ENCODE peak calls at places on chromosomes 5 and 9, in four cellular contexts. A is BE2C; J is NCI-H2081; L is stimulated activated CD8-positive, alpha-beta memory T cell treated with anti-CD3 and anti-CD28 coated beads, Interleukin-15, amount 100 ng/mL, for 4 hours. M is an unnamed sample.

GRCh38 chr9:116049506-116049905 is 104.1 kb upstream of the PAPPA start:
- DNase-seq in A (no peak), J (no peak), L (no peak), M (no peak)

GRCh38 chr5:6377582-6378127 is 692 bp downstream of the MED10 start:
- DNase-seq in A (no peak), J (peak), L (no peak), M (no peak)

GRCh38 chr5:132557425-132557805 is 638 bp downstream of the RAD50 start:
- DNase-seq in A (peak), J (peak), L (no peak), M (no peak)

GRCh38 chr9:95788011-95788410 is 87.5 kb upstream of the ERCC6L2 start:
- DNase-seq in A (no peak), J (no peak), L (no peak), M (no peak)

GRCh38 chr5:67268233-67269011 is 71.8 kb upstream of the CD180 start:
- DNase-seq in A (peak), J (no peak), L (no peak), M (no peak)

GRCh38 chr5:143922718-143923117 is 110.8 kb downstream of the HMHB1 start:
- DNase-seq in A (no peak), J (no peak), L (no peak), M (no peak)

GRCh38 chr9:69120380-69121154 is 53.5 kb upstream of the TJP2 start:
- DNase-seq in A (no peak), J (peak), L (no peak), M (no peak)

GRCh38 chr5:138979684-138980275 is 104.6 kb upstream of the LRRTM2 start:
- DNase-seq in A (no peak), J (no peak), L (no peak), M (no peak)

GRCh38 chr9:99114846-99115500 is 10.1 kb downstream of the TGFBR1 start:
- DNase-seq in A (no peak), J (no peak), L (no peak), M (no peak)

GRCh38 chr5:161847896-161848510 is at the start of gene GABRA1:
- DNase-seq in A (peak), J (no peak), L (no peak), M (no peak)

GRCh38 chr9:131273146-131273545 is 3.2 kb downstream of the FAM78A start:
- DNase-seq in A (no peak), J (no peak), L (no peak), M (no peak)

GRCh38 chr5:39624268-39624886 is 199.6 kb upstream of the DAB2 start:
- DNase-seq in A (no peak), J (no peak), L (no peak), M (no peak)

GRCh38 chr5:141753971-141754713 is 72.1 kb upstream of the ARAP3 start:
- DNase-seq in A (no peak), J (no peak), L (no peak), M (no peak)

GRCh38 chr9:93303258-93303771 is 119.4 kb downstream of the WNK2 start:
- DNase-seq in A (no peak), J (no peak), L (no peak), M (no peak)

GRCh38 chr5:118578093-118578492 is 410.3 kb downstream of the DTWD2 start:
- DNase-seq in A (no peak), J (no peak), L (no peak), M (no peak)

GRCh38 chr5:171757853-171758535 is 27.6 kb upstream of the SMIM23 start:
- DNase-seq in A (no peak), J (no peak), L (no peak), M (no peak)

GRCh38 chr5:154444559-154445421 is 1.0 kb upstream of the SAP30L start:
- DNase-seq in A (peak), J (no peak), L (no peak), M (no peak)

GRCh38 chr5:135308752-135309151 is 90.3 kb downstream of the MACROH2A1 start:
- DNase-seq in A (no peak), J (no peak), L (no peak), M (no peak)

GRCh38 chr9:89114741-89115140 is 63.9 kb downstream of the SHC3 start:
- DNase-seq in A (no peak), J (no peak), L (no peak), M (no peak)

GRCh38 chr5:90307386-90308181 is 102.0 kb downstream of the CETN3 start:
- DNase-seq in A (no peak), J (no peak), L (no peak), M (no peak)

GRCh38 chr9:88420227-88420626 is 32.0 kb downstream of the SPIN1 start:
- DNase-seq in A (no peak), J (no peak), L (no peak), M (no peak)

GRCh38 chr5:76380346-76381074 is 22.6 kb upstream of the IQGAP2 start:
- DNase-seq in A (no peak), J (no peak), L (no peak), M (no peak)

M was measured in esophagus squamous epithelium.